ENCODE peak calls at places on chromosomes 13 and 19, in eight cellular contexts. D, S, H, O, L, Z, I and V are unnamed samples.
A peak's percentile ranks its signal among the peaks of the same experiment; 100 is the strongest.

GRCh38 chr13:29845440-29846056 is 4.9 kb downstream of the UBL3 start:
- DNase-seq in D (no peak), S (no peak), H (no peak), O (no peak), L (peak; percentile 32), Z (no peak), I (no peak), V (no peak)

GRCh38 chr19:33684550-33685303 is 63.0 kb downstream of the CHST8 start:
- DNase-seq in D (no peak), S (no peak), H (no peak), O (no peak), L (no peak), Z (no peak), I (no peak), V (no peak)

GRCh38 chr19:30664358-30665058 is 292.3 kb downstream of the ZNF536 start:
- DNase-seq in D (no peak), S (peak; percentile 63), H (peak; percentile 63), O (no peak), L (peak; percentile 4), Z (peak; percentile 32), I (no peak), V (no peak)

GRCh38 chr13:38430761-38431160 is 81.1 kb downstream of the UFM1 start:
- DNase-seq in D (no peak), S (no peak), H (no peak), O (no peak), L (no peak), Z (no peak), I (no peak), V (no peak)

GRCh38 chr19:42234364-42234763 is 8.0 kb downstream of the GSK3A start:
- DNase-seq in D (no peak), S (no peak), H (no peak), O (no peak), L (no peak), Z (no peak), I (no peak), V (no peak)

GRCh38 chr19:18173572-18174294 is at the start of gene IFI30:
- DNase-seq in D (peak; percentile 93), S (peak; percentile 79), H (peak; percentile 75), O (peak; percentile 76), L (no peak), Z (peak; percentile 58), I (no peak), V (peak; percentile 40)

GRCh38 chr19:9535934-9536333 is 2.5 kb downstream of the ZNF426 start:
- DNase-seq in D (no peak), S (no peak), H (no peak), O (no peak), L (no peak), Z (no peak), I (no peak), V (no peak)

GRCh38 chr19:29860492-29860891 is 48.7 kb downstream of the CCNE1 start:
- DNase-seq in D (no peak), S (no peak), H (no peak), O (no peak), L (no peak), Z (no peak), I (no peak), V (no peak)

GRCh38 chr13:21150013-21150412 is 26.3 kb downstream of the SKA3 start:
- DNase-seq in D (no peak), S (no peak), H (no peak), O (no peak), L (no peak), Z (no peak), I (no peak), V (no peak)

GRCh38 chr13:33213797-33214196 is 71.8 kb downstream of the STARD13 start:
- DNase-seq in D (no peak), S (no peak), H (no peak), O (no peak), L (peak; percentile 65), Z (no peak), I (no peak), V (no peak)

GRCh38 chr13:32659736-32660135 is 73.5 kb downstream of the PDS5B start:
- DNase-seq in D (no peak), S (no peak), H (no peak), O (no peak), L (peak; percentile 25), Z (no peak), I (no peak), V (no peak)

GRCh38 chr19:13356686-13357280 is 149.5 kb downstream of the CACNA1A start:
- DNase-seq in D (no peak), S (no peak), H (no peak), O (no peak), L (no peak), Z (no peak), I (no peak), V (no peak)

GRCh38 chr13:43872181-43872580 is 7.4 kb downstream of the CCDC122 start:
- DNase-seq in D (no peak), S (no peak), H (no peak), O (no peak), L (peak; percentile 56), Z (peak; percentile 58), I (no peak), V (no peak)

GRCh38 chr19:11780431-11781020 is 13.7 kb downstream of the ZNF441 start:
- DNase-seq in D (no peak), S (no peak), H (no peak), O (no peak), L (no peak), Z (no peak), I (no peak), V (no peak)

GRCh38 chr13:87656311-87656710 is 14.9 kb upstream of the SLITRK5 start:
- DNase-seq in D (no peak), S (no peak), H (no peak), O (no peak), L (no peak), Z (no peak), I (no peak), V (no peak)

GRCh38 chr13:23903906-23904280 is 6.6 kb upstream of the C1QTNF9B start:
- DNase-seq in D (no peak), S (no peak), H (no peak), O (no peak), L (no peak), Z (no peak), I (no peak), V (no peak)

DNA sequence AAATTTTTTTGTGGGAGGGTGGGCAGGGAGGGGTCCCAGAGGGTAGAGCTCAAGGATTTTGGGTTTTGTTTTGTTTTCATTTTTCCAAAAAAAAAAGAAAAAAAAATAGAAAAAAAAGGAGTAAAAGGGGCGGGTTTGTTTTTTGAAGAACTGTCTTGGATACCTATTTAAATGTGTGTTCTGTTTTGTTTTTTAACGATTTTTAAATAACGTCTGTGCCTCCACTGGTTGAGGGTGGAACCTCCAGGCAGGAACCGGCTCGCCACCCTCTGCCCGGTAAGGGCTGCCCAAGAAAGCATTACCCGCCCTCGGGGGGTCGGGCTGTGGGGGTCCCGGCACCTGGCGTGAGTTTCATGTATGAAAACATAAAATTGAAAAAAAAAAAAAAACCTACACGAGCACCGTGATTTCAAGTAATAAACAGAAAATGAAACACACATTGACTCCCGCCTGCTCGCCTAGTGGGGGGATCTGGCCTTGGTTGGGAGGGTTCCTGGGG is 10.4 kb downstream of the MIDN start:
- DNase-seq in D (no peak), S (no peak), H (no peak), O (no peak), L (no peak), Z (no peak), I (no peak), V (no peak)
- H3K4me1 ChIP-seq in D (peaks cover 90% of the 10 kb centered on the region), S (peaks cover 90% of the 10 kb centered on the region), H (peaks cover 87% of the 10 kb centered on the region), O (peaks cover 61% of the 10 kb centered on the region), L (peaks cover 57% of the 10 kb centered on the region), Z (peaks cover 21% of the 10 kb centered on the region), I (peaks cover 52% of the 10 kb centered on the region), V (peaks cover 83% of the 10 kb centered on the region)

GRCh38 chr19:39412867-39413268 is 399 bp downstream of the PLEKHG2 start:
- DNase-seq in D (peak; percentile 47), S (no peak), H (no peak), O (no peak), L (no peak), Z (no peak), I (no peak), V (no peak)
- H3K27me3 ChIP-seq in D (no peaks in the 10 kb centered on the region), S (no peaks in the 10 kb centered on the region), H (no peaks in the 10 kb centered on the region), O (no peaks in the 10 kb centered on the region), L (no peaks in the 10 kb centered on the region), Z (no peaks in the 10 kb centered on the region), I (peaks cover 11% of the 10 kb centered on the region), V (no peaks in the 10 kb centered on the region)

GRCh38 chr13:73876323-73876722 is 257.9 kb downstream of the KLF12 start:
- DNase-seq in D (no peak), S (no peak), H (no peak), O (no peak), L (no peak), Z (no peak), I (no peak), V (no peak)

GRCh38 chr13:73870970-73871935 is 263.0 kb downstream of the KLF12 start:
- DNase-seq in D (no peak), S (no peak), H (no peak), O (peak; percentile 22), L (peak; percentile 96), Z (no peak), I (no peak), V (no peak)

GRCh38 chr13:73870036-73870741 is 264.0 kb downstream of the KLF12 start:
- DNase-seq in D (no peak), S (no peak), H (no peak), O (no peak), L (peak; percentile 42), Z (no peak), I (no peak), V (peak; percentile 6)

GRCh38 chr13:73874460-73874859 is 259.7 kb downstream of the KLF12 start:
- DNase-seq in D (no peak), S (no peak), H (no peak), O (no peak), L (no peak), Z (no peak), I (no peak), V (no peak)

DNA sequence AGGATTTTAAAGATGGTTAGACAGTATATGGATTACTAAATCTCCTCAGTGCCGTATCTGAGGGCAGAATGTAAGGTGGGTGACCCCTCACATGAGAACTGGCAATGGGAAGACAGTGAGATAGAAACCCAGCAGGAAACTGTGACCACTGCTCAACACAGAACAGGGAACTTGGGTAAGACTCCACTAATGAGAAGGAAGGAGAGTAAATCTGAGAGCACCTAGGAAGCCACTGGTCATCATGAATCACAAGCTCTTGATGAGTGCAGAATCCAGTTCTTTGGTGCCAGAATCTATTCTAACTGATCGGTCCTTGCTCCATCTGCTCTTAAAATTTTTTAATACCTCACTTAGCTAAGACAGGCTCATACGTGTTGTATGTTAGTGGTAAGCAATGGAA is 261.8 kb downstream of the KLF12 start:
- DNase-seq in D (no peak), S (no peak), H (no peak), O (no peak), L (peak; percentile 36), Z (no peak), I (no peak), V (no peak)
- H3K4me3 ChIP-seq in D (no peak overlapping the region), S (no peak overlapping the region), H (no peak overlapping the region), O (no peak overlapping the region), L (no peak overlapping the region), Z (no peak overlapping the region), I (no peak overlapping the region), V (no peak overlapping the region)

DNA sequence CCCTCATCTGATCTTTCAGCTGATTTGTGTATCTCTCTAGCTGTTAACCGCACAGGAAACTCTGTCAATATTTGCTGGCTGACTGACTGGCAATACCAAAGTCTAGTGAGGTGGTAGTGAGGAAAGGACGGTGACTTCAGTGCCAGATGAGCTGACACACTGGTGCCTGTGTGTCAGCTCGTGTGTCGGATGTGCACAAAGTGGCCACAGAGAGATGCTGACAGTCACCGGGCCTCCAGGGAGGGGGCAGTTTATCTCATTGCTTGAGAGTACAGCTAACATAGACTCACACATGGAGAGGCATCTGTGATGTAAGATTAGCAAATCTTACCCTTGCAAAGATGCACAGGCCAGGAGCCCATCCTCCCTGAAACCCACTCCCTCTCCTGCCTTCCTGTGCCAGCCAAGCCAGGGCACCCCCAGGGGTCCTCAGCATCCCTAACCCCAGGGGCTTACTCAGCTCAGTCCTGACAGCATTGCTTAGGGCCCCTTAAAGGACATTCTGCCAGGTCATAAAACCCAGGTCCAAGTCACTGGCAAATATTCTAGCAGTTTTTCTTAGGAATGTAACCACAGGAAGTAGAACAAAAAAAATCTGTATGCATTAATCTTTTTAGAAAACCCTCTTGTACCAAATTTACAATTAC is 80.2 kb downstream of the SHISA2 start:
- DNase-seq in D (peak; percentile 19), S (no peak), H (no peak), O (no peak), L (no peak), Z (no peak), I (no peak), V (peak; percentile 33)
- H3K4me1 ChIP-seq in D (no peaks in the 10 kb centered on the region), S (no peaks in the 10 kb centered on the region), H (no peaks in the 10 kb centered on the region), O (no peaks in the 10 kb centered on the region), L (no peaks in the 10 kb centered on the region), Z (peaks cover 10% of the 10 kb centered on the region), I (peaks cover 3% of the 10 kb centered on the region), V (peaks cover 47% of the 10 kb centered on the region)